ENCODE peak calls at places on chromosomes 5 and 9, in four cellular contexts. One of them, this sample, is unnamed.

GRCh38 chr9:14958989-14959388 is 48.8 kb upstream of the FREM1 start:
- DNase-seq in stomach: no peak
- DNase-seq in transverse colon: no peak
- DNase-seq in suprapubic skin: no peak
- DNase-seq in this sample: no peak

GRCh38 chr9:10204276-10204675 is 408.5 kb downstream of the PTPRD start:
- DNase-seq in stomach: no peak
- DNase-seq in transverse colon: no peak
- DNase-seq in suprapubic skin: no peak
- DNase-seq in this sample: no peak

GRCh38 chr9:89309608-89310485 is 1.1 kb upstream of the CKS2 start:
- DNase-seq in stomach: no peak
- DNase-seq in transverse colon: peak; percentile 45
- DNase-seq in suprapubic skin: no peak
- DNase-seq in this sample: no peak

GRCh38 chr5:134038143-134038542 is 33.4 kb upstream of the VDAC1 start:
- DNase-seq in stomach: peak; percentile 47
- DNase-seq in transverse colon: no peak
- DNase-seq in suprapubic skin: no peak
- DNase-seq in this sample: no peak

GRCh38 chr5:178322736-178323540 is 90.3 kb upstream of the PHYKPL start:
- DNase-seq in stomach: no peak
- DNase-seq in transverse colon: no peak
- DNase-seq in suprapubic skin: peak; percentile 44
- DNase-seq in this sample: no peak

GRCh38 chr9:95645579-95645978 is 128.8 kb upstream of the PTCH1 start:
- DNase-seq in stomach: no peak
- DNase-seq in transverse colon: no peak
- DNase-seq in suprapubic skin: no peak
- DNase-seq in this sample: no peak

GRCh38 chr5:79181419-79182022 is 54.4 kb upstream of the JMY start:
- DNase-seq in stomach: no peak
- DNase-seq in transverse colon: no peak
- DNase-seq in suprapubic skin: no peak
- DNase-seq in this sample: no peak

GRCh38 chr5:36686881-36687280 is 80.5 kb downstream of the SLC1A3 start:
- DNase-seq in stomach: no peak
- DNase-seq in transverse colon: no peak
- DNase-seq in suprapubic skin: no peak
- DNase-seq in this sample: no peak

GRCh38 chr5:75202935-75203334 is 33.7 kb downstream of the ANKRD31 start:
- DNase-seq in stomach: no peak
- DNase-seq in transverse colon: no peak
- DNase-seq in suprapubic skin: no peak
- DNase-seq in this sample: no peak

GRCh38 chr5:170986598-170986997 is 124.8 kb downstream of the RANBP17 start:
- DNase-seq in stomach: no peak
- DNase-seq in transverse colon: no peak
- DNase-seq in suprapubic skin: no peak
- DNase-seq in this sample: no peak

GRCh38 chr5:145101246-145101645 is 733.9 kb downstream of the PRELID2 start:
- DNase-seq in stomach: no peak
- DNase-seq in transverse colon: no peak
- DNase-seq in suprapubic skin: no peak
- DNase-seq in this sample: no peak

DNA sequence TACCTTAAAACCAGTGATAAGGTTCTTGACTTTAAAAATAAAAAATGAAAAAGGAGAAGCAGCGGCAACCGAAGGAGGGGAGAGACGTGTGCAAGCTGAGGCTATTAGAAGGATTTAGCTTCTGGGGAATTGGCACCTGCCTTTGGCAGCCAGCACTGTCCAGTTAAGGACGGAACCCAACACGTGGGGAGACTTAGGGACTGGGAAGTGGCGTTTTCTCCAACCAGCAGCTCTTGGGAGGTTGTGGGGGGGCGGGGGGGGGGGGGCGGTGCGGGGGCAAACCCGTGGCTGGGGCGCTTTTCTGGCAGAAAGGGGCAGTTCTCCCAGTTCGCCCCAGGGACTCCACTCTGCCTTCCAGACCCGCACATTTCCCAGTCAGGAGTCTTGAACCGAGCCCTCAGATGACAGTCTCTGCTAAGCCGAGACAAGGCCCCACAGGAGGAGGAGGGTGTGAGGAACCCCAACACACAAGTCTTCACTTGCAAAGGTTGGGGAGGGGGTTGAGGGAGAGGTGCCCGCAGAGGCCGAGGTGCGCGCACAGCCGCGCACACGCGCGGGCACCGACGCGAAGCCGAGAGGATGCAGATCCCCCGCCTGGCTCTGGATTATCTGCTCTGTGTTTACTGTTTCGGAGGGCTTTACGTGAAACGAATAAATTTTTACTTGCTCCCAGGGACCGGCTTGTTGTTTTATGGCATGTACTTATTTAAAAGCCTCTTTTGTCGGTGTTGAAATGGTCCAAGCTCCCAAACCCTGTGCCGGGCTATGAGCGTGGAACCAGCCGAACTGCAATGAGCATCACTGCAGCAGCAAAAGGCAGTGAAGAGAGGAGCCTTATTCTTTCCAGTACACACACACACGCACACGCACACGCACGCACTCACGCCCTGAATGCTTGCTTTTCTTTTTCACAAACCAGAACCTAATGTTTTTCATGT is 297.5 kb downstream of the PARP8 start:
- DNase-seq in stomach: no peak
- DNase-seq in transverse colon: no peak
- DNase-seq in suprapubic skin: no peak
- DNase-seq in this sample: peak; percentile 52
- TF ChIP-seq POLR2AphosphoS5 in stomach: no peak
- TF ChIP-seq POLR2AphosphoS5 in transverse colon: no peak
- TF ChIP-seq POLR2AphosphoS5 in suprapubic skin: no peak
- TF ChIP-seq POLR2AphosphoS5 in this sample: no peak

DNA sequence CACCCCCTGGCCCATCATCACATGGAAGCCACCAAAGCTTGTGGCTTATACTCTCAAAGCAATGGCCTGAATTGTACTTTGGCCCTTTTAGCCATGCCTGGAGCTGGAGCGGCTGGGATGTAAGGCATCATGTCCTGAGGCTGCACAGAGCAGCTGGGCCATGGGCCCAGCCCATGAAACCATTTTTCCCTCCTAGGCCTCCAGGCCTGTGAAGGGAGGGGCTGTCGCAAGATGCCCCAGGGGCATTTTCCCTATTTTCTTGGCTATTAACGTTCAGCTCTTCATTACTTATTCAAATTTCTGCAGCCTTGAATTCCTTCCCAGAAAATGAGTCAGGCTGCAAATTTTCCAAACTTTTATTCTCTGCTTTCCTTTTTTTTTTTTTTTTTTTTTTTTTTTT is 27.7 kb downstream of the FST start:
- DNase-seq in stomach: no peak
- DNase-seq in transverse colon: no peak
- DNase-seq in suprapubic skin: no peak
- DNase-seq in this sample: no peak
- H3K9me3 ChIP-seq in stomach: peaks cover 21% of the 10 kb centered on the region
- H3K9me3 ChIP-seq in transverse colon: peaks cover 6% of the 10 kb centered on the region
- H3K9me3 ChIP-seq in suprapubic skin: peaks cover 19% of the 10 kb centered on the region
- H3K9me3 ChIP-seq in this sample: peaks cover 18% of the 10 kb centered on the region

GRCh38 chr9:34463098-34463900 is 4.7 kb downstream of the DNAI1 start:
- DNase-seq in stomach: no peak
- DNase-seq in transverse colon: no peak
- DNase-seq in suprapubic skin: no peak
- DNase-seq in this sample: no peak
- TF ChIP-seq EP300 in stomach: no peak
- TF ChIP-seq EP300 in transverse colon: no peak
- TF ChIP-seq EP300 in suprapubic skin: no peak
- TF ChIP-seq EP300 in this sample: no peak

GRCh38 chr9:98792096-98792490 is 4.3 kb downstream of the ANKS6 start:
- DNase-seq in stomach: no peak
- DNase-seq in transverse colon: no peak
- DNase-seq in suprapubic skin: no peak
- DNase-seq in this sample: no peak

GRCh38 chr9:98790601-98791146 is 5.7 kb downstream of the ANKS6 start:
- DNase-seq in stomach: no peak
- DNase-seq in transverse colon: no peak
- DNase-seq in suprapubic skin: no peak
- DNase-seq in this sample: no peak

GRCh38 chr9:98789765-98790600 is 6.4 kb downstream of the ANKS6 start:
- DNase-seq in stomach: no peak
- DNase-seq in transverse colon: no peak
- DNase-seq in suprapubic skin: no peak
- DNase-seq in this sample: peak; percentile 77

GRCh38 chr9:98793031-98793430 is 3.3 kb downstream of the ANKS6 start:
- DNase-seq in stomach: no peak
- DNase-seq in transverse colon: no peak
- DNase-seq in suprapubic skin: no peak
- DNase-seq in this sample: no peak

DNA sequence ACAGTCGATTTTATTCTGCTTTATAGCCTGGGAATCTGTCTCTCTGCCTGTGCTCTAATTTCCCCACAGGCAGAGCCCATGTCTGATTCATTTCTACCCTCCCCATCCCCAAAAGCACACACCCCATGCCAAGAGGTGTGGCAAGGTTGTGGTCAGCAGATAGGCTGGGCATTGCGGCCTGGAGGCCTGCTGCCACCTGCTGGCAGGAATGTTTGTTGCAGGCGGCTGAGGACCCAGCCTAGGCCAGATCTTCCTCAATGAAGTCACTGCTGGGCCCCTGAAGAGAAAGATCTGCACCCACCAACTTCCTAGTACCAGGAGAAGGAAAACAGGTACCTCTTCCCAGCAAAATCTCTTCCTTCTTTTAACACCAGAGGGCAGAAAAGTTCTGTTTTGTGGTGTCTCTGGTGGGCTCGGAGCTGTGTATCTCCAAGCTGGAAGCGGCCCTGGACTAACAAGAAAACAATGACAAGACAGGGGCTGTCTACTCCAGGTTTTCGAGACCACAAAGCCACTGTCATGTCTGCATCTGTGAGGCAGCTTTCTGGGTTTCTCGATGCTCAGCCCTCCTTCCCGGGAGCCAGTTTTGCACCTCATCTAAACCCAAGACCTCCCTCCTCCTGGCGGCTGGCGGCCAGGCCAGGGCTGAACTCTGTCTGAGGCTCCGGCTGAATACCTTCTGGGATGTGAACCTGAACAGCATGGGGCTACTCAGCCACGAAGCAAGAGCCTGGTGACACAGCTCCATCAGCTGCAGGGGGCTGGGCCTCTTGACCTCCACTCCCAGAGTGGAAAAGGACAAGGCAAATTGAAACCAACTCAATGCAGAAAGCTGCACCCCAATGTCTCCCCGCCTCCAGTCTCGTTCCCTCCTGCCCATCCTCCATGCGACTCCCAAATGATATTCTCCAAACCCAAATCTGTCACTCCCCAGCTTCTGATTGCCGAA is 4.9 kb downstream of the ANKS6 start:
- DNase-seq in stomach: peak; percentile 85
- DNase-seq in transverse colon: peak; percentile 85
- DNase-seq in suprapubic skin: peak; percentile 93
- DNase-seq in this sample: peak; percentile 90
- TF ChIP-seq POLR2AphosphoS5 in stomach: peak; percentile 69
- TF ChIP-seq POLR2AphosphoS5 in transverse colon: peak; percentile 7
- TF ChIP-seq POLR2AphosphoS5 in suprapubic skin: no peak
- TF ChIP-seq POLR2AphosphoS5 in this sample: no peak

DNA sequence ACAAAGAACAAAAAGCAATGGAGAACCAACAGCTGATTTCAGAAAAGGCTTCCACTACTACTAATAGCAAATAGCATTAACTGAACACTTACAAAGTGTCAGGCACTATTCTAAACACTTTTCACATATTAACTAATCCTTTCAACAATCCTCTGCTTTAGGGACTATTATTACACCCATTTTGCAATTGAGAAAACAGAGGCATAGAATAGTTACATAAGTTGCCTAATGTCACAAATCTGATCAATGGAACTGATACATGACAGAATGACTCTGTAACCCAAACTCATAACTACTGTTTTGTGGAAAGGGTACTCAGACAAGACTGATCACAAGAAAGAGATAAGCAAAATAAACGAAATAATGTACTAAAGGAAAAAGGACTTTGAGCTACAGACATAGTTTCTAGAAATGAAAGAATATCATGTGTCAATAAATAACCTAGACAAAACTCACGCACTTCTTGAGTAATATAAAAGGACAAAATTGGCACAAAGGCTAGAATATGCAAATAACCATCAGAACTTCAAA is 31.3 kb downstream of the ABHD17B start:
- DNase-seq in stomach: no peak
- DNase-seq in transverse colon: no peak
- DNase-seq in suprapubic skin: no peak
- DNase-seq in this sample: no peak
- H3K9me3 ChIP-seq in stomach: peaks cover 50% of the 10 kb centered on the region
- H3K9me3 ChIP-seq in transverse colon: peaks cover 27% of the 10 kb centered on the region
- H3K9me3 ChIP-seq in suprapubic skin: peaks cover 37% of the 10 kb centered on the region
- H3K9me3 ChIP-seq in this sample: peaks cover 38% of the 10 kb centered on the region

DNA sequence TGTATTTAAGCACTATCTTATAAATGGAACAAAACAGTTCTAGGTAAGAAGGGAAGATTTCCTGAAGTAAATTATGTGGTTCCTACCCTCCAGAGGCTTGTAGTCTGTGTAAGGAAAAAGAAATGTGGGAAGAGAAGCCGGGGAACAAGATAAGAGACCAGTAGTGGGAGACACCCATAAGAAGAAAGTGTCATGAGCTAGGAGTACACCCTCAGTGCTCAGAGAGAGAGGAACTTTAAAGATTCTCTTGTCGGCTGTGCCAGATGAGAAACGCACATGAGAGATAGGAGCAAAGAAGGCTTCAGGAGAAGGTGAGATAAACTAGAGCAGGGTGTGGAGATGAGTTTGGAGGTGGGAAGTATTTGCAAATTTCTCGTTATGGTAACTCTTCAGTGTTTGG is 18.1 kb downstream of the SLC36A1 start:
- DNase-seq in stomach: no peak
- DNase-seq in transverse colon: no peak
- DNase-seq in suprapubic skin: no peak
- DNase-seq in this sample: no peak
- TF ChIP-seq EP300 in stomach: no peak
- TF ChIP-seq EP300 in transverse colon: no peak
- TF ChIP-seq EP300 in suprapubic skin: no peak
- TF ChIP-seq EP300 in this sample: no peak

GRCh38 chr5:168829044-168829443 is 249.9 kb upstream of the PANK3 start:
- DNase-seq in stomach: no peak
- DNase-seq in transverse colon: no peak
- DNase-seq in suprapubic skin: no peak
- DNase-seq in this sample: no peak
- TF ChIP-seq POLR2AphosphoS5 in stomach: no peak
- TF ChIP-seq POLR2AphosphoS5 in transverse colon: no peak
- TF ChIP-seq POLR2AphosphoS5 in suprapubic skin: no peak
- TF ChIP-seq POLR2AphosphoS5 in this sample: no peak

GRCh38 chr9:128902351-128903078 is 18.3 kb upstream of the PHYHD1 start:
- DNase-seq in stomach: peak; percentile 66
- DNase-seq in transverse colon: peak; percentile 86
- DNase-seq in suprapubic skin: peak; percentile 88
- DNase-seq in this sample: peak; percentile 68
- H3K9me3 ChIP-seq in stomach: no peaks in the 10 kb centered on the region
- H3K9me3 ChIP-seq in transverse colon: no peaks in the 10 kb centered on the region
- H3K9me3 ChIP-seq in suprapubic skin: no peaks in the 10 kb centered on the region
- H3K9me3 ChIP-seq in this sample: no peaks in the 10 kb centered on the region

GRCh38 chr5:14035859-14036440 is 91.5 kb upstream of the DNAH5 start:
- DNase-seq in stomach: no peak
- DNase-seq in transverse colon: peak; percentile 12
- DNase-seq in suprapubic skin: no peak
- DNase-seq in this sample: peak; percentile 52
- TF ChIP-seq EP300 in stomach: no peak
- TF ChIP-seq EP300 in transverse colon: no peak
- TF ChIP-seq EP300 in suprapubic skin: no peak
- TF ChIP-seq EP300 in this sample: no peak